ENCODE peak calls at places on chromosomes 12 and 14, in ten cellular contexts. O is transverse colon, H is testis, Q is ovary, C is fibroblast of lung, F is stomach, Z is PC-3, U is HCT116, L is tibial nerve, R is AG04450. S is an unnamed sample.

GRCh38 chr12:68745376-68745903 is 536 bp upstream of the SLC35E3 start:
- DNase-seq in O (no peak), H (no peak), Q (no peak), C (peak; percentile 3), F (no peak), Z (no peak), U (no peak), L (no peak), R (no peak), S (no peak)

GRCh38 chr12:27822076-27822712 is 42.2 kb upstream of the MANSC4 start:
- DNase-seq in O (no peak), H (no peak), Q (no peak), C (peak; percentile 61), F (no peak), Z (peak; percentile 99), U (peak; percentile 22), L (no peak), R (peak; percentile 57), S (peak; percentile 46)

GRCh38 chr12:104605685-104606084 is 148.9 kb downstream of the CHST11 start:
- DNase-seq in O (peak; percentile 34), H (peak; percentile 75), Q (no peak), C (peak; percentile 31), F (no peak), Z (no peak), U (no peak), L (peak; percentile 84), R (no peak), S (peak; percentile 75)

GRCh38 chr14:38309522-38310262 is 53.8 kb upstream of the CLEC14A start:
- DNase-seq in O (no peak), H (no peak), Q (no peak), C (no peak), F (no peak), Z (no peak), U (no peak), L (no peak), R (no peak), S (no peak)

GRCh38 chr12:89525824-89526770 is at the start of gene POC1B:
- DNase-seq in O (peak; percentile 83), H (peak; percentile 90), Q (peak; percentile 84), C (peak; percentile 82), F (peak; percentile 80), Z (peak; percentile 80), U (peak; percentile 74), L (peak; percentile 65), R (no peak), S (peak; percentile 75)

GRCh38 chr12:47819902-47820630 is at the start of gene HDAC7:
- DNase-seq in O (peak; percentile 85), H (peak; percentile 89), Q (peak; percentile 91), C (peak; percentile 84), F (peak; percentile 84), Z (peak; percentile 81), U (peak; percentile 24), L (peak; percentile 83), R (no peak), S (peak; percentile 88)

GRCh38 chr12:75863475-75863874 is 168.1 kb downstream of the PHLDA1 start:
- DNase-seq in O (no peak), H (no peak), Q (no peak), C (no peak), F (no peak), Z (no peak), U (no peak), L (no peak), R (no peak), S (no peak)

GRCh38 chr14:85532981-85533820 is 3.3 kb downstream of the FLRT2 start:
- DNase-seq in O (no peak), H (peak; percentile 72), Q (peak; percentile 84), C (peak; percentile 90), F (peak; percentile 31), Z (peak; percentile 7), U (no peak), L (peak; percentile 71), R (no peak), S (peak; percentile 87)

GRCh38 chr12:10617868-10618267 is 4.5 kb upstream of the MAGOHB start:
- DNase-seq in O (no peak), H (no peak), Q (no peak), C (peak; percentile 12), F (no peak), Z (no peak), U (no peak), L (no peak), R (no peak), S (peak; percentile 56)

GRCh38 chr14:73729556-73730265 is 15.5 kb upstream of the PNMA1 start:
- DNase-seq in O (no peak), H (peak; percentile 9), Q (peak; percentile 40), C (no peak), F (no peak), Z (no peak), U (no peak), L (no peak), R (no peak), S (no peak)

GRCh38 chr12:103841690-103842584 is 903 bp upstream of the NT5DC3 start:
- DNase-seq in O (no peak), H (peak; percentile 57), Q (peak; percentile 43), C (peak; percentile 46), F (peak; percentile 29), Z (peak; percentile 100), U (peak; percentile 49), L (no peak), R (no peak), S (peak; percentile 70)

GRCh38 chr12:65948320-65949008 is 124.2 kb downstream of the HMGA2 start:
- DNase-seq in O (peak; percentile 26), H (peak; percentile 66), Q (peak; percentile 62), C (peak; percentile 96), F (peak; percentile 50), Z (peak; percentile 98), U (peak; percentile 95), L (peak; percentile 62), R (peak; percentile 84), S (peak; percentile 95)

GRCh38 chr14:69133206-69134125 is 19.5 kb downstream of the DCAF5 start:
- DNase-seq in O (no peak), H (no peak), Q (no peak), C (peak; percentile 77), F (no peak), Z (peak; percentile 54), U (no peak), L (no peak), R (no peak), S (peak; percentile 67)

GRCh38 chr12:24864796-24865125 is 84.1 kb downstream of the BCAT1 start:
- DNase-seq in O (no peak), H (no peak), Q (no peak), C (no peak), F (no peak), Z (no peak), U (no peak), L (no peak), R (no peak), S (no peak)

GRCh38 chr12:124125472-124125871 is 152.5 kb downstream of the ZNF664 start:
- DNase-seq in O (no peak), H (no peak), Q (no peak), C (no peak), F (no peak), Z (no peak), U (no peak), L (no peak), R (no peak), S (no peak)

GRCh38 chr12:116892318-116892717 is 11.1 kb upstream of the HRK start:
- DNase-seq in O (no peak), H (no peak), Q (no peak), C (no peak), F (no peak), Z (peak; percentile 54), U (no peak), L (no peak), R (no peak), S (no peak)

GRCh38 chr12:22518067-22518719 is 26.1 kb downstream of the C2CD5 start:
- DNase-seq in O (no peak), H (no peak), Q (no peak), C (peak; percentile 65), F (peak; percentile 84), Z (peak; percentile 17), U (no peak), L (no peak), R (no peak), S (no peak)

GRCh38 chr12:22514875-22515274 is 29.5 kb downstream of the C2CD5 start:
- DNase-seq in O (no peak), H (no peak), Q (no peak), C (no peak), F (no peak), Z (no peak), U (no peak), L (no peak), R (no peak), S (no peak)

DNA sequence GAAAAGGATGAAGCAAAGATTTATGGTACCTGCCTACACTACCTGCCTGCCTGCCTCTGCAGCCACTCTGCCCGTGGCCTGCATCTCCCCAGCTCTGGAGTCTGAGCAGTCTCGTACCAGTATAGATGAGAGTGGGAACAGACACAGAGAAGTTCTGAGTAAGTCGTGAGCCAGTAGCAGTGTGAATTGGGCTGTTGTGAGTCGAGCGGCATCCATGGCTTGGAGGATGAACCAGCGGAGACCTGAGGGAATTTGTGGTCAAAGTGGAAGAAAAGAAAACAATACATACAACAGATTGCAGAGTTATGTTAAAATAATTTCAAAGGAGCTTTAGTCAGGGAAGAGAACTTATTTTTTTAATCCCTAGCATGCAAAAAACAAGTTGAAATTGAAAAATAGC is 25.3 kb downstream of the C2CD5 start:
- DNase-seq in O (no peak), H (no peak), Q (no peak), C (no peak), F (no peak), Z (no peak), U (no peak), L (no peak), R (no peak), S (no peak)
- H3K4me3 ChIP-seq in O (no peak overlapping the region), H (no peak overlapping the region), Q (no peak overlapping the region), C (no peak overlapping the region), F (no peak overlapping the region), Z (no peak overlapping the region), U (no peak overlapping the region), L (no peak overlapping the region), R (no peak overlapping the region), S (no peak overlapping the region)

DNA sequence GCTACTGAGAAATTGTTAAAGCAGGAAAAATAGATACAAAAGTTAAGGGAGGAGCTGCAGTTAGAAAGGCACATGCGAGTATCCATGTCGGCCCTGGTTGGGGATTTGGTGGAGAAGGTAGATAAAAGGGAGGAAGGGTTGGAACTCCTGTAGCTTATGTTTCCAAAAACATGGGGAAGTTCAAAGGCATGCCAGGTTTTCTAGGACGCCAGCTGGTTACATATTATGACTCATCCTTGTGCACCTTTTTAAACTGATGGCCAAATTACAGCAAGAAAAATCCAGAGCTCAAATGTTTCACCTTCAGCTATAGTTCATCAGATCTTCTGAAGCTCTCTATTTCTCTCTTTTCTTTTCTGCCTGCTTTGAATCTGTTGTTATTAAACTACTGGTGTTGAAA is 13.2 kb upstream of the MAP4K5 start:
- DNase-seq in O (no peak), H (no peak), Q (no peak), C (no peak), F (no peak), Z (peak; percentile 67), U (no peak), L (no peak), R (no peak), S (no peak)
- TF ChIP-seq CTCF in O (no peak), H (no peak), Q (no peak), C (no peak), F (no peak), Z (no peak), U (no peak), L (no peak), R (no peak), S (no peak)

GRCh38 chr12:132445884-132446471 is 44.0 kb upstream of the FBRSL1 start:
- DNase-seq in O (peak; percentile 67), H (peak; percentile 95), Q (peak; percentile 65), C (peak; percentile 82), F (peak; percentile 64), Z (peak; percentile 80), U (peak; percentile 93), L (no peak), R (peak; percentile 18), S (peak; percentile 58)
- H3K4me3 ChIP-seq in O (peak overlapping the region; percentile 28), H (peak overlapping the region; percentile 56), Q (peak overlapping the region; percentile 22), C (peak overlapping the region; percentile 41), F (peak overlapping the region; percentile 24), Z (peak overlapping the region; percentile 58), U (peak overlapping the region; percentile 93), L (peak overlapping the region; percentile 35), R (peak overlapping the region; percentile 41), S (peak overlapping the region; percentile 42)

GRCh38 chr14:100076133-100076532 is 10.9 kb downstream of the EVL start:
- DNase-seq in O (no peak), H (no peak), Q (no peak), C (peak; percentile 14), F (no peak), Z (peak; percentile 34), U (peak; percentile 15), L (no peak), R (no peak), S (peak; percentile 23)
- TF ChIP-seq CTCF in O (no peak), H (no peak), Q (no peak), C (no peak), F (no peak), Z (peak; percentile 40), U (peak; percentile 16), L (no peak), R (peak; percentile 30), S (peak; percentile 34)